ENCODE peak calls at places on chromosome 9, in eight cellular contexts. One of them, this sample, is unnamed.

GRCh38 chr9:28163619-28164018 is 590.3 kb upstream of the C9orf72 start:
- DNase-seq in psoas muscle: no peak
- DNase-seq in bronchial epithelial cell: peak; percentile 43
- DNase-seq in heart left ventricle: no peak
- DNase-seq in nephron progenitor cell: no peak
- DNase-seq in BJ: no peak
- DNase-seq in sigmoid colon: no peak
- DNase-seq in RWPE1: no peak
- DNase-seq in this sample: no peak

GRCh38 chr9:16275795-16276624 is 594.5 kb downstream of the BNC2 start:
- DNase-seq in psoas muscle: peak; percentile 30
- DNase-seq in bronchial epithelial cell: peak; percentile 34
- DNase-seq in heart left ventricle: no peak
- DNase-seq in nephron progenitor cell: no peak
- DNase-seq in BJ: no peak
- DNase-seq in sigmoid colon: peak; percentile 79
- DNase-seq in RWPE1: no peak
- DNase-seq in this sample: no peak

GRCh38 chr9:132250324-132251262 is 88.7 kb downstream of the NTNG2 start:
- DNase-seq in psoas muscle: no peak
- DNase-seq in bronchial epithelial cell: no peak
- DNase-seq in heart left ventricle: no peak
- DNase-seq in nephron progenitor cell: no peak
- DNase-seq in BJ: no peak
- DNase-seq in sigmoid colon: no peak
- DNase-seq in RWPE1: no peak
- DNase-seq in this sample: no peak

GRCh38 chr9:129697111-129697955 is 31.9 kb downstream of the PRRX2 start:
- DNase-seq in psoas muscle: peak; percentile 80
- DNase-seq in bronchial epithelial cell: no peak
- DNase-seq in heart left ventricle: no peak
- DNase-seq in nephron progenitor cell: peak; percentile 72
- DNase-seq in BJ: peak; percentile 51
- DNase-seq in sigmoid colon: peak; percentile 79
- DNase-seq in RWPE1: peak; percentile 70
- DNase-seq in this sample: no peak

GRCh38 chr9:33139421-33140228 is 27.5 kb downstream of the B4GALT1 start:
- DNase-seq in psoas muscle: peak; percentile 85
- DNase-seq in bronchial epithelial cell: no peak
- DNase-seq in heart left ventricle: peak; percentile 88
- DNase-seq in nephron progenitor cell: peak; percentile 37
- DNase-seq in BJ: peak; percentile 72
- DNase-seq in sigmoid colon: peak; percentile 93
- DNase-seq in RWPE1: no peak
- DNase-seq in this sample: peak; percentile 90

GRCh38 chr9:108963459-108964143 is 29.4 kb downstream of the ABITRAM start:
- DNase-seq in psoas muscle: no peak
- DNase-seq in bronchial epithelial cell: no peak
- DNase-seq in heart left ventricle: no peak
- DNase-seq in nephron progenitor cell: no peak
- DNase-seq in BJ: no peak
- DNase-seq in sigmoid colon: no peak
- DNase-seq in RWPE1: no peak
- DNase-seq in this sample: no peak

GRCh38 chr9:106941901-106942300 is 78.9 kb downstream of the ZNF462 start:
- DNase-seq in psoas muscle: no peak
- DNase-seq in bronchial epithelial cell: no peak
- DNase-seq in heart left ventricle: no peak
- DNase-seq in nephron progenitor cell: no peak
- DNase-seq in BJ: peak; percentile 58
- DNase-seq in sigmoid colon: no peak
- DNase-seq in RWPE1: no peak
- DNase-seq in this sample: no peak

GRCh38 chr9:70412678-70413426 is 1.6 kb downstream of the KLF9 start:
- DNase-seq in psoas muscle: peak; percentile 90
- DNase-seq in bronchial epithelial cell: peak; percentile 37
- DNase-seq in heart left ventricle: peak; percentile 96
- DNase-seq in nephron progenitor cell: peak; percentile 36
- DNase-seq in BJ: no peak
- DNase-seq in sigmoid colon: peak; percentile 97
- DNase-seq in RWPE1: peak; percentile 77
- DNase-seq in this sample: peak; percentile 70

GRCh38 chr9:71036501-71036900 is 84.9 kb downstream of the TRPM3 start:
- DNase-seq in psoas muscle: no peak
- DNase-seq in bronchial epithelial cell: peak; percentile 58
- DNase-seq in heart left ventricle: no peak
- DNase-seq in nephron progenitor cell: no peak
- DNase-seq in BJ: no peak
- DNase-seq in sigmoid colon: no peak
- DNase-seq in RWPE1: peak; percentile 3
- DNase-seq in this sample: no peak

GRCh38 chr9:119689879-119690278 is 320.6 kb upstream of the BRINP1 start:
- DNase-seq in psoas muscle: no peak
- DNase-seq in bronchial epithelial cell: no peak
- DNase-seq in heart left ventricle: no peak
- DNase-seq in nephron progenitor cell: peak; percentile 56
- DNase-seq in BJ: no peak
- DNase-seq in sigmoid colon: no peak
- DNase-seq in RWPE1: no peak
- DNase-seq in this sample: no peak

GRCh38 chr9:116332090-116332489 is 178.5 kb downstream of the PAPPA start:
- DNase-seq in psoas muscle: no peak
- DNase-seq in bronchial epithelial cell: no peak
- DNase-seq in heart left ventricle: no peak
- DNase-seq in nephron progenitor cell: no peak
- DNase-seq in BJ: no peak
- DNase-seq in sigmoid colon: no peak
- DNase-seq in RWPE1: no peak
- DNase-seq in this sample: no peak

GRCh38 chr9:110160163-110160562 is 47.8 kb downstream of the C9orf152 start:
- DNase-seq in psoas muscle: no peak
- DNase-seq in bronchial epithelial cell: no peak
- DNase-seq in heart left ventricle: no peak
- DNase-seq in nephron progenitor cell: no peak
- DNase-seq in BJ: no peak
- DNase-seq in sigmoid colon: no peak
- DNase-seq in RWPE1: no peak
- DNase-seq in this sample: no peak

GRCh38 chr9:8179381-8180053 is 379.9 kb upstream of the DMAC1 start:
- DNase-seq in psoas muscle: no peak
- DNase-seq in bronchial epithelial cell: no peak
- DNase-seq in heart left ventricle: no peak
- DNase-seq in nephron progenitor cell: no peak
- DNase-seq in BJ: no peak
- DNase-seq in sigmoid colon: no peak
- DNase-seq in RWPE1: no peak
- DNase-seq in this sample: no peak

GRCh38 chr9:15136646-15137045 is 170.4 kb downstream of the TTC39B start:
- DNase-seq in psoas muscle: no peak
- DNase-seq in bronchial epithelial cell: no peak
- DNase-seq in heart left ventricle: no peak
- DNase-seq in nephron progenitor cell: no peak
- DNase-seq in BJ: no peak
- DNase-seq in sigmoid colon: no peak
- DNase-seq in RWPE1: no peak
- DNase-seq in this sample: no peak

GRCh38 chr9:37747271-37747753 is 6.3 kb upstream of the TRMT10B start:
- DNase-seq in psoas muscle: peak; percentile 49
- DNase-seq in bronchial epithelial cell: peak; percentile 55
- DNase-seq in heart left ventricle: no peak
- DNase-seq in nephron progenitor cell: peak; percentile 65
- DNase-seq in BJ: peak; percentile 10
- DNase-seq in sigmoid colon: no peak
- DNase-seq in RWPE1: peak; percentile 79
- DNase-seq in this sample: peak; percentile 35

GRCh38 chr9:138072161-138072842 is 194.7 kb downstream of the CACNA1B start:
- DNase-seq in psoas muscle: no peak
- DNase-seq in bronchial epithelial cell: no peak
- DNase-seq in heart left ventricle: peak; percentile 30
- DNase-seq in nephron progenitor cell: no peak
- DNase-seq in BJ: no peak
- DNase-seq in sigmoid colon: peak; percentile 50
- DNase-seq in RWPE1: no peak
- DNase-seq in this sample: no peak

GRCh38 chr9:124359426-124359825 is 55.8 kb downstream of the PSMB7 start:
- DNase-seq in psoas muscle: no peak
- DNase-seq in bronchial epithelial cell: no peak
- DNase-seq in heart left ventricle: no peak
- DNase-seq in nephron progenitor cell: no peak
- DNase-seq in BJ: no peak
- DNase-seq in sigmoid colon: no peak
- DNase-seq in RWPE1: no peak
- DNase-seq in this sample: no peak

GRCh38 chr9:124358617-124359016 is 56.6 kb downstream of the PSMB7 start:
- DNase-seq in psoas muscle: no peak
- DNase-seq in bronchial epithelial cell: no peak
- DNase-seq in heart left ventricle: no peak
- DNase-seq in nephron progenitor cell: no peak
- DNase-seq in BJ: no peak
- DNase-seq in sigmoid colon: no peak
- DNase-seq in RWPE1: no peak
- DNase-seq in this sample: no peak

GRCh38 chr9:124356745-124357390 is 58.4 kb downstream of the PSMB7 start:
- DNase-seq in psoas muscle: no peak
- DNase-seq in bronchial epithelial cell: no peak
- DNase-seq in heart left ventricle: no peak
- DNase-seq in nephron progenitor cell: no peak
- DNase-seq in BJ: no peak
- DNase-seq in sigmoid colon: no peak
- DNase-seq in RWPE1: no peak
- DNase-seq in this sample: no peak

GRCh38 chr9:124355941-124356744 is 59.1 kb downstream of the PSMB7 start:
- DNase-seq in psoas muscle: no peak
- DNase-seq in bronchial epithelial cell: no peak
- DNase-seq in heart left ventricle: no peak
- DNase-seq in nephron progenitor cell: no peak
- DNase-seq in BJ: no peak
- DNase-seq in sigmoid colon: no peak
- DNase-seq in RWPE1: no peak
- DNase-seq in this sample: no peak

DNA sequence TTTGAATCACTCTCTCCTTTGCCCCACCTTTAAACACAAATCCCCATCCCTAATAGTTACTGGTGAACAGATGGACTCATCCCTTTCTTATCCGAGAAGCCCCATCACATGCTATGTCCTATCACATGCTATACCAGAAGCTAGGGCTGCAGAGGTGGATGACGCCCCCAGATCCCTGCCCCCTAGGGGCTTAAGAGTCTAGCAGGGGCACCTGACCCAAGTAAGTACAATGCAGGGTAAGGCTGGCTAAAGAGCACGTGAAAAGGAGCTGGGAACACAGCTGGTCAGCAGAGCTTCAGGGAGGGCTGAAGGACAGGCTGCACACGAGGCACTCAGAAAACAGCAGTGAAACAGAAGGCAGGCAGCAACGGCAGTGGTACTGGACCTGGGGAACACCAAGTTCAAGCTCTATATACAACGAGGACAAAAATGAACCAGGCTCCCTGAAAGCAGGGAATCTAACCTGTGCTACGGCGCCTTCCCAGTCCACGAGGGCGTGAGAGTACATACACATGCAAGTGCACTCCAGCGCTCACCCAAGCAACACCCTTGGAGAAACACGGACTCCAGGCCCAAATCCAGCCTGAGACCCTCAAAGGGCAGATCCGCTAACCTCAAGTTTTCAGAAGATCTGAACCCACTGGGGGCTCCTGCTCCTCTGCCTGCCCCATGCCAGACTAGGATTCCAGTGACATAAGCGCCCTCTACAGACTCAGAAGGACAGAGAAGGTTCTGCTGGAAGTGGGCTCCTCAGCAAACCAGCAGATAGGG is 57.5 kb downstream of the PSMB7 start:
- DNase-seq in psoas muscle: no peak
- DNase-seq in bronchial epithelial cell: no peak
- DNase-seq in heart left ventricle: no peak
- DNase-seq in nephron progenitor cell: no peak
- DNase-seq in BJ: no peak
- DNase-seq in sigmoid colon: no peak
- DNase-seq in RWPE1: no peak
- DNase-seq in this sample: no peak
- TF ChIP-seq CTCF in psoas muscle: no peak
- TF ChIP-seq CTCF in bronchial epithelial cell: peak; percentile 5
- TF ChIP-seq CTCF in heart left ventricle: no peak
- TF ChIP-seq CTCF in nephron progenitor cell: no peak
- TF ChIP-seq CTCF in BJ: peak; percentile 35
- TF ChIP-seq CTCF in sigmoid colon: no peak
- TF ChIP-seq CTCF in RWPE1: no peak
- TF ChIP-seq CTCF in this sample: peak; percentile 2

GRCh38 chr9:95341262-95342011 is 23.9 kb upstream of the FANCC start:
- DNase-seq in psoas muscle: no peak
- DNase-seq in bronchial epithelial cell: peak; percentile 13
- DNase-seq in heart left ventricle: no peak
- DNase-seq in nephron progenitor cell: no peak
- DNase-seq in BJ: no peak
- DNase-seq in sigmoid colon: no peak
- DNase-seq in RWPE1: no peak
- DNase-seq in this sample: no peak
- TF ChIP-seq CTCF in psoas muscle: no peak
- TF ChIP-seq CTCF in bronchial epithelial cell: peak; percentile 16
- TF ChIP-seq CTCF in heart left ventricle: peak; percentile 24
- TF ChIP-seq CTCF in nephron progenitor cell: no peak
- TF ChIP-seq CTCF in BJ: peak; percentile 43
- TF ChIP-seq CTCF in sigmoid colon: no peak
- TF ChIP-seq CTCF in RWPE1: no peak
- TF ChIP-seq CTCF in this sample: peak; percentile 38

GRCh38 chr9:105148328-105149006 is 96.0 kb upstream of the SLC44A1 start:
- DNase-seq in psoas muscle: no peak
- DNase-seq in bronchial epithelial cell: no peak
- DNase-seq in heart left ventricle: no peak
- DNase-seq in nephron progenitor cell: peak; percentile 12
- DNase-seq in BJ: no peak
- DNase-seq in sigmoid colon: no peak
- DNase-seq in RWPE1: no peak
- DNase-seq in this sample: no peak
- TF ChIP-seq CTCF in psoas muscle: no peak
- TF ChIP-seq CTCF in bronchial epithelial cell: no peak
- TF ChIP-seq CTCF in heart left ventricle: no peak
- TF ChIP-seq CTCF in nephron progenitor cell: no peak
- TF ChIP-seq CTCF in BJ: peak; percentile 34
- TF ChIP-seq CTCF in sigmoid colon: no peak
- TF ChIP-seq CTCF in RWPE1: no peak
- TF ChIP-seq CTCF in this sample: peak; percentile 3

DNA sequence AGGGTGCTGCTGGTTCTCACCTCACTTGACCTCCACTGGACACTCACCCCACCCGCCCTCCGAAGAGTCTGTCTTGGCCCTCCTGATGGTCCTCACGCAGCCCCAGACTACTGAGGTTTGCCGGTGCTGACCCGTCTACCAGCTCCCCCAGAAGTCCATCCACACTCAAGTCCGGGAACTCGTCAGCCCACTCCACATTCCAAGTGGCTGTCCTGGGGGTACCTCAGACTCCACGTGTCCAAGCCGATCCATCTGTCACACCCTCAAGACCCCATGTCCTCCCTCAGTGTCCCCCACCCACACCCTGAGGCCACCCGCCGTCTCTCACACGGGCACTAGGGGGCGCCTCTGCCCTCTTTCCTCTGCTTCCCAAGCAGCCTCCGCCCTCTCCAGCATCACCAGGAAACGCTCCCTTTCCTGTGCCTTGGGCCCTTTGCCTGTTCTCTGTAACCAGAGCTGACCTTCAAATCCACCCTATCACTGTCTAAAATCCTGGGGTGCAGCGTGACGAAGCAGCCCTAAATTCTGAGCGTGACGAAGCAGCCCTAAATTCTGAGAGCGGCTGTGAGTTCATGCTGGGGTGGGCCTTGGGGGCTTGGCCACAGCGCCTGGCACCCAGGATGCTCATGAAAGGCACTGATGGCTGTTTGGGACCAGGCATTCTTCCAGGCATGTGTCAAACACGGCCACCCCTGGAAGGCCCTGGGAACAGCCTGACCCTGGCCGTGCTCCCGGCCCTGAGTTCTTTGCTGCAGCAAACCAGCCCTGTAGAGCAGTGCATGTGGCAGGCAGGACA is 95.7 kb downstream of the KCNT1 start:
- DNase-seq in psoas muscle: peak; percentile 51
- DNase-seq in bronchial epithelial cell: peak; percentile 21
- DNase-seq in heart left ventricle: no peak
- DNase-seq in nephron progenitor cell: peak; percentile 73
- DNase-seq in BJ: no peak
- DNase-seq in sigmoid colon: no peak
- DNase-seq in RWPE1: peak; percentile 71
- DNase-seq in this sample: peak; percentile 3
- TF ChIP-seq CTCF in psoas muscle: peak; percentile 56
- TF ChIP-seq CTCF in bronchial epithelial cell: peak; percentile 76
- TF ChIP-seq CTCF in heart left ventricle: peak; percentile 61
- TF ChIP-seq CTCF in nephron progenitor cell: peak; percentile 63
- TF ChIP-seq CTCF in BJ: peak; percentile 88
- TF ChIP-seq CTCF in sigmoid colon: no peak
- TF ChIP-seq CTCF in RWPE1: peak; percentile 80
- TF ChIP-seq CTCF in this sample: peak; percentile 62